ENCODE peak calls at places on chromosomes 6 and 20, in seven cellular contexts. Z is transverse colon, T is HCT116, K is sigmoid colon, W is breast epithelium, O is suprapubic skin, M is Panc1. H is an unnamed sample.

GRCh38 chr6:126094411-126094810 is 108.1 kb downstream of the TRMT11 start:
- DNase-seq in Z (no peak), T (no peak), K (no peak), W (no peak), O (no peak), M (no peak), H (no peak)

GRCh38 chr6:42369568-42369967 is 82.2 kb downstream of the TRERF1 start:
- DNase-seq in Z (peak; percentile 52), T (no peak), K (no peak), W (no peak), O (peak; percentile 40), M (no peak), H (peak; percentile 27)

GRCh38 chr6:143782517-143782916 is 60.6 kb upstream of the LTV1 start:
- DNase-seq in Z (no peak), T (no peak), K (no peak), W (no peak), O (no peak), M (no peak), H (no peak)

GRCh38 chr6:112014483-112014882 is 39.4 kb upstream of the CCN6 start:
- DNase-seq in Z (no peak), T (no peak), K (no peak), W (no peak), O (no peak), M (no peak), H (no peak)

GRCh38 chr6:169918239-169918953 is 167.0 kb downstream of the ERMARD start:
- DNase-seq in Z (no peak), T (no peak), K (peak; percentile 37), W (no peak), O (peak; percentile 58), M (no peak), H (no peak)

GRCh38 chr20:50569864-50570836 is 60.0 kb downstream of the PTPN1 start:
- DNase-seq in Z (no peak), T (peak; percentile 15), K (no peak), W (no peak), O (peak; percentile 73), M (no peak), H (peak; percentile 72)

GRCh38 chr6:163585932-163586437 is 171.5 kb downstream of the QKI start:
- DNase-seq in Z (no peak), T (peak; percentile 60), K (peak; percentile 78), W (no peak), O (no peak), M (no peak), H (no peak)

GRCh38 chr6:41801380-41801779 is 13.9 kb downstream of the TOMM6 start:
- DNase-seq in Z (no peak), T (no peak), K (no peak), W (no peak), O (no peak), M (no peak), H (peak; percentile 41)

GRCh38 chr6:112571886-112572285 is 224.8 kb downstream of the RFPL4B start:
- DNase-seq in Z (no peak), T (no peak), K (no peak), W (no peak), O (no peak), M (no peak), H (no peak)

GRCh38 chr6:1838604-1839003 is 228.9 kb downstream of the FOXC1 start:
- DNase-seq in Z (no peak), T (no peak), K (no peak), W (no peak), O (no peak), M (no peak), H (no peak)

GRCh38 chr20:4076671-4077070 is 61.3 kb upstream of the RNF24 start:
- DNase-seq in Z (no peak), T (peak; percentile 76), K (no peak), W (no peak), O (no peak), M (no peak), H (no peak)

GRCh38 chr6:68343901-68344300 is 291.2 kb upstream of the ADGRB3 start:
- DNase-seq in Z (no peak), T (no peak), K (no peak), W (no peak), O (no peak), M (peak; percentile 22), H (peak; percentile 91)

GRCh38 chr6:36224918-36225461 is 28.4 kb downstream of the BRPF3 start:
- DNase-seq in Z (no peak), T (no peak), K (peak; percentile 40), W (no peak), O (no peak), M (no peak), H (no peak)

GRCh38 chr6:1384549-1385128 is 4.7 kb upstream of the FOXF2 start:
- DNase-seq in Z (no peak), T (no peak), K (no peak), W (no peak), O (no peak), M (no peak), H (peak; percentile 53)

GRCh38 chr6:110646951-110647910 is 168.0 kb downstream of the CDK19 start:
- DNase-seq in Z (no peak), T (no peak), K (no peak), W (no peak), O (no peak), M (no peak), H (peak; percentile 54)

GRCh38 chr6:118812972-118813371 is 81.0 kb upstream of the ASF1A start:
- DNase-seq in Z (no peak), T (no peak), K (no peak), W (no peak), O (no peak), M (no peak), H (no peak)

GRCh38 chr6:25484900-25485299 is 167.1 kb upstream of the SCGN start:
- DNase-seq in Z (no peak), T (no peak), K (no peak), W (no peak), O (no peak), M (no peak), H (no peak)

GRCh38 chr6:67694127-67694526 is 941.0 kb upstream of the ADGRB3 start:
- DNase-seq in Z (no peak), T (no peak), K (no peak), W (no peak), O (no peak), M (no peak), H (peak; percentile 8)

GRCh38 chr20:53943522-53944291 is 126.7 kb downstream of the BCAS1 start:
- DNase-seq in Z (no peak), T (no peak), K (no peak), W (no peak), O (no peak), M (no peak), H (peak; percentile 50)

GRCh38 chr6:3226422-3227362 is 761 bp downstream of the TUBB2B start:
- DNase-seq in Z (no peak), T (no peak), K (no peak), W (no peak), O (no peak), M (no peak), H (peak; percentile 73)

GRCh38 chr20:8132015-8132631 is at the start of gene PLCB1:
- DNase-seq in Z (peak; percentile 77), T (peak; percentile 13), K (peak; percentile 96), W (peak; percentile 84), O (peak; percentile 88), M (peak; percentile 20), H (peak; percentile 96)

GRCh38 chr6:22593895-22594294 is 24.5 kb downstream of the HDGFL1 start:
- DNase-seq in Z (no peak), T (no peak), K (no peak), W (no peak), O (no peak), M (no peak), H (no peak)
- H3K4me3 ChIP-seq in Z (no peak overlapping the region), T (no peak overlapping the region), K (no peak overlapping the region), W (no peak overlapping the region), O (no peak overlapping the region), M (no peak overlapping the region), H (no peak overlapping the region)

GRCh38 chr6:32096394-32097258 is 12.5 kb downstream of the TNXB start:
- DNase-seq in Z (no peak), T (no peak), K (no peak), W (no peak), O (no peak), M (no peak), H (peak; percentile 73)
- TF ChIP-seq POLR2AphosphoS5 in Z (no peak), T (no peak), K (no peak), W (no peak), O (no peak), M (no peak), H (no peak)

DNA sequence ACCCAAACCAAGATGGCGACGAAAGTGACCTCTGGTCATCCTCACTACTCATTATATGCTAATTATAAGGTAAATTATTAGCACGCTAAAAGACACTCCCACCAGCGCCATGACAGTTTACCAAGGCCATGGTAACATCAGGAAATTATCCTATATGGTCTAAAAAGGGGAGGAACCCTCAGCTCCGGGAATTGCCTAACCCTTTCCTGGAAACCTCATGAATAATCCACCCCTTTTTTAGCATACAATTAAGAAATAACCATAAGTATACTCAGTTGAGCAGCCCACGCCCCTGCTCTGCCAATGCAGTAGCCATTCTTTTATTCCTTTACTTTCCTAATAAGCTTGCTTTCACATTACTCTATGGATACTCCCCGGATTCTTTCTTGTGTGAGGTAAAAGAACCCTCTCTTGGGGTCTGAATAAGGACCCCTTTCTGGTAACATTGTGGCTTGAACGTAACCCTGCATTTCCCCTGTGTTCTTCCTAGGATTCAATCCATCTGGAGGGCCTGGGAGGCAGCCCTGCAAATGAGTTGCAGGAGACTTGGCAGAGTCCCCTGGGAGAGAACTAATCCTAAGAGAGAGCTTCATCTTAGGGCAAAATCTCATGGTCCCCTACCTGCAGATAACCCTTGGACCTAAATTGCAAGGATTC is 225.6 kb upstream of the JARID2 start:
- DNase-seq in Z (no peak), T (no peak), K (no peak), W (no peak), O (no peak), M (no peak), H (no peak)
- H3K4me3 ChIP-seq in Z (no peak overlapping the region), T (no peak overlapping the region), K (no peak overlapping the region), W (no peak overlapping the region), O (no peak overlapping the region), M (no peak overlapping the region), H (peak overlapping the region; percentile 35)

DNA sequence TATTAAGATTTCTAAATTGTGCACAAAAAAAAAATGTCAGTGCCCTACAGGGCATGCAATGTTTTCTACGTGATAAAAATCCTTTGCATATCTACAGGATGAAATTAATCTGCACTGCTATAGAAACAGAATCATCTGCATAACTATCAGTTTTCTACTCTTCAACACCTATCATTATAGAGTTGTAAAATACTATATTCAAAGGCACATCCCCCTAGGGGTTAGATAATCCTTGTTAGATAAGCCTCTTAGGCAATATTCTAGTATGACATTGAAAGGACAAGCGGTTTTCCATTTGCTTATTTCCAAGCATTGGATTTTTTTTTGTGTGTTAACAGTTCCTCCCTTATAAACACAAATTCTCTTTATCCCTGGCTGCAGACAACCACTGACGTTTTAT is 98.7 kb upstream of the LAMA2 start:
- DNase-seq in Z (no peak), T (no peak), K (no peak), W (no peak), O (no peak), M (no peak), H (no peak)
- TF ChIP-seq POLR2AphosphoS5 in Z (no peak), T (no peak), K (no peak), W (no peak), O (no peak), M (no peak), H (no peak)